ENCODE peak calls at places on chromosome 7, in six cellular contexts. One of them, this sample, is unnamed.
A peak's percentile ranks its signal among the peaks of the same experiment; 100 is the strongest.

GRCh38 chr7:19957664-19958063 is 184.2 kb upstream of the TMEM196 start:
- DNase-seq in AG04450: no peak
- DNase-seq in fibroblast of the aortic adventitia: peak; percentile 47
- DNase-seq in OCI-LY7: no peak
- DNase-seq in epithelial cell of esophagus: no peak
- DNase-seq in fibroblast of villous mesenchyme: peak; percentile 51
- DNase-seq in this sample: no peak

GRCh38 chr7:132937286-132937685 is 144.6 kb downstream of the CHCHD3 start:
- DNase-seq in fibroblast of villous mesenchyme: no peak
- DNase-seq in fibroblast of the aortic adventitia: no peak
- DNase-seq in epithelial cell of esophagus: no peak
- DNase-seq in AG04450: no peak
- DNase-seq in OCI-LY7: no peak
- DNase-seq in this sample: no peak

GRCh38 chr7:30933124-30933893 is 21.7 kb downstream of the AQP1 start:
- DNase-seq in AG04450: no peak
- DNase-seq in OCI-LY7: no peak
- DNase-seq in epithelial cell of esophagus: no peak
- DNase-seq in fibroblast of villous mesenchyme: no peak
- DNase-seq in fibroblast of the aortic adventitia: no peak
- DNase-seq in this sample: no peak

GRCh38 chr7:24769014-24769830 is 12.0 kb upstream of the GSDME start:
- DNase-seq in fibroblast of villous mesenchyme: no peak
- DNase-seq in fibroblast of the aortic adventitia: no peak
- DNase-seq in OCI-LY7: no peak
- DNase-seq in epithelial cell of esophagus: no peak
- DNase-seq in AG04450: no peak
- DNase-seq in this sample: no peak

GRCh38 chr7:148963583-148964509 is 64.5 kb downstream of the PDIA4 start:
- DNase-seq in fibroblast of the aortic adventitia: peak; percentile 25
- DNase-seq in fibroblast of villous mesenchyme: peak; percentile 11
- DNase-seq in epithelial cell of esophagus: no peak
- DNase-seq in OCI-LY7: no peak
- DNase-seq in AG04450: no peak
- DNase-seq in this sample: no peak

GRCh38 chr7:101746311-101746710 is 71.1 kb upstream of the CUX1 start:
- DNase-seq in fibroblast of the aortic adventitia: no peak
- DNase-seq in OCI-LY7: peak; percentile 68
- DNase-seq in epithelial cell of esophagus: no peak
- DNase-seq in fibroblast of villous mesenchyme: no peak
- DNase-seq in AG04450: no peak
- DNase-seq in this sample: peak; percentile 32

GRCh38 chr7:131889572-131890150 is 333.2 kb upstream of the PODXL start:
- DNase-seq in OCI-LY7: no peak
- DNase-seq in epithelial cell of esophagus: no peak
- DNase-seq in AG04450: no peak
- DNase-seq in fibroblast of villous mesenchyme: no peak
- DNase-seq in fibroblast of the aortic adventitia: no peak
- DNase-seq in this sample: no peak

GRCh38 chr7:68224041-68224534 is 1227.5 kb downstream of the TYW1 start:
- DNase-seq in OCI-LY7: no peak
- DNase-seq in epithelial cell of esophagus: no peak
- DNase-seq in fibroblast of the aortic adventitia: no peak
- DNase-seq in AG04450: no peak
- DNase-seq in fibroblast of villous mesenchyme: no peak
- DNase-seq in this sample: no peak

GRCh38 chr7:93307131-93307660 is 75.0 kb downstream of the VPS50 start:
- DNase-seq in fibroblast of the aortic adventitia: peak; percentile 50
- DNase-seq in AG04450: peak; percentile 66
- DNase-seq in epithelial cell of esophagus: peak; percentile 79
- DNase-seq in fibroblast of villous mesenchyme: peak; percentile 86
- DNase-seq in OCI-LY7: no peak
- DNase-seq in this sample: no peak

GRCh38 chr7:140213684-140214074 is 36.9 kb upstream of the KDM7A start:
- DNase-seq in fibroblast of villous mesenchyme: no peak
- DNase-seq in fibroblast of the aortic adventitia: peak; percentile 55
- DNase-seq in epithelial cell of esophagus: no peak
- DNase-seq in OCI-LY7: no peak
- DNase-seq in AG04450: no peak
- DNase-seq in this sample: no peak

GRCh38 chr7:4726051-4726450 is 44.0 kb downstream of the FOXK1 start:
- DNase-seq in OCI-LY7: no peak
- DNase-seq in fibroblast of villous mesenchyme: peak; percentile 44
- DNase-seq in AG04450: no peak
- DNase-seq in epithelial cell of esophagus: no peak
- DNase-seq in fibroblast of the aortic adventitia: peak; percentile 43
- DNase-seq in this sample: no peak

GRCh38 chr7:136953386-136953785 is 84.9 kb downstream of the CHRM2 start:
- DNase-seq in fibroblast of villous mesenchyme: peak; percentile 52
- DNase-seq in fibroblast of the aortic adventitia: peak; percentile 64
- DNase-seq in epithelial cell of esophagus: no peak
- DNase-seq in AG04450: peak; percentile 34
- DNase-seq in OCI-LY7: no peak
- DNase-seq in this sample: no peak

GRCh38 chr7:139875821-139876241 is 46.8 kb downstream of the TBXAS1 start:
- DNase-seq in epithelial cell of esophagus: no peak
- DNase-seq in fibroblast of villous mesenchyme: peak; percentile 41
- DNase-seq in OCI-LY7: no peak
- DNase-seq in AG04450: no peak
- DNase-seq in fibroblast of the aortic adventitia: no peak
- DNase-seq in this sample: no peak

GRCh38 chr7:34939175-34939574 is 98.1 kb downstream of the DPY19L1 start:
- DNase-seq in fibroblast of villous mesenchyme: peak; percentile 91
- DNase-seq in fibroblast of the aortic adventitia: no peak
- DNase-seq in OCI-LY7: no peak
- DNase-seq in epithelial cell of esophagus: peak; percentile 37
- DNase-seq in AG04450: peak; percentile 66
- DNase-seq in this sample: no peak

GRCh38 chr7:81688622-81689411 is 81.0 kb downstream of the HGF start:
- DNase-seq in fibroblast of the aortic adventitia: peak; percentile 49
- DNase-seq in epithelial cell of esophagus: no peak
- DNase-seq in OCI-LY7: no peak
- DNase-seq in AG04450: no peak
- DNase-seq in fibroblast of villous mesenchyme: no peak
- DNase-seq in this sample: no peak

GRCh38 chr7:127953966-127954365 is 77.3 kb downstream of the LRRC4 start:
- DNase-seq in epithelial cell of esophagus: no peak
- DNase-seq in AG04450: no peak
- DNase-seq in OCI-LY7: no peak
- DNase-seq in fibroblast of the aortic adventitia: no peak
- DNase-seq in fibroblast of villous mesenchyme: no peak
- DNase-seq in this sample: no peak

GRCh38 chr7:140719711-140720110 is 23.2 kb downstream of the NDUFB2 start:
- DNase-seq in AG04450: no peak
- DNase-seq in fibroblast of the aortic adventitia: peak; percentile 13
- DNase-seq in OCI-LY7: no peak
- DNase-seq in fibroblast of villous mesenchyme: no peak
- DNase-seq in epithelial cell of esophagus: no peak
- DNase-seq in this sample: no peak

GRCh38 chr7:125423444-125424155 is 494.0 kb upstream of the POT1 start:
- DNase-seq in fibroblast of the aortic adventitia: peak; percentile 37
- DNase-seq in OCI-LY7: no peak
- DNase-seq in AG04450: no peak
- DNase-seq in epithelial cell of esophagus: peak; percentile 88
- DNase-seq in fibroblast of villous mesenchyme: no peak
- DNase-seq in this sample: no peak

GRCh38 chr7:5183155-5183554 is 6.9 kb upstream of the WIPI2 start:
- DNase-seq in epithelial cell of esophagus: peak; percentile 65
- DNase-seq in OCI-LY7: no peak
- DNase-seq in fibroblast of villous mesenchyme: no peak
- DNase-seq in fibroblast of the aortic adventitia: no peak
- DNase-seq in AG04450: no peak
- DNase-seq in this sample: no peak

GRCh38 chr7:75617634-75618234 is 121.0 kb downstream of the HIP1 start:
- DNase-seq in AG04450: no peak
- DNase-seq in fibroblast of villous mesenchyme: peak; percentile 91
- DNase-seq in epithelial cell of esophagus: no peak
- DNase-seq in OCI-LY7: peak; percentile 40
- DNase-seq in fibroblast of the aortic adventitia: no peak
- DNase-seq in this sample: peak; percentile 54

GRCh38 chr7:42236266-42237161 is 495 bp downstream of the GLI3 start:
- DNase-seq in fibroblast of the aortic adventitia: peak; percentile 72
- DNase-seq in OCI-LY7: no peak
- DNase-seq in epithelial cell of esophagus: peak; percentile 54
- DNase-seq in fibroblast of villous mesenchyme: peak; percentile 77
- DNase-seq in AG04450: no peak
- DNase-seq in this sample: peak; percentile 28

GRCh38 chr7:27899601-27900000 is 159.6 kb downstream of the TAX1BP1 start:
- DNase-seq in epithelial cell of esophagus: peak; percentile 25
- DNase-seq in fibroblast of villous mesenchyme: no peak
- DNase-seq in AG04450: no peak
- DNase-seq in OCI-LY7: no peak
- DNase-seq in fibroblast of the aortic adventitia: no peak
- DNase-seq in this sample: no peak

GRCh38 chr7:129569811-129570215 is 41.7 kb upstream of the NRF1 start:
- DNase-seq in fibroblast of villous mesenchyme: peak; percentile 73
- DNase-seq in epithelial cell of esophagus: peak; percentile 93
- DNase-seq in fibroblast of the aortic adventitia: peak; percentile 98
- DNase-seq in OCI-LY7: no peak
- DNase-seq in AG04450: peak; percentile 46
- DNase-seq in this sample: no peak

GRCh38 chr7:100678291-100678984 is 4.9 kb downstream of the GNB2 start:
- DNase-seq in OCI-LY7: no peak
- DNase-seq in AG04450: no peak
- DNase-seq in fibroblast of villous mesenchyme: no peak
- DNase-seq in epithelial cell of esophagus: no peak
- DNase-seq in fibroblast of the aortic adventitia: no peak
- DNase-seq in this sample: no peak

GRCh38 chr7:138378741-138379559 is 81.1 kb upstream of the TRIM24 start:
- DNase-seq in OCI-LY7: no peak
- DNase-seq in fibroblast of villous mesenchyme: no peak
- DNase-seq in fibroblast of the aortic adventitia: no peak
- DNase-seq in epithelial cell of esophagus: no peak
- DNase-seq in AG04450: no peak
- DNase-seq in this sample: no peak

GRCh38 chr7:157043745-157044144 is 33.3 kb upstream of the MNX1 start:
- DNase-seq in AG04450: peak; percentile 1
- DNase-seq in epithelial cell of esophagus: no peak
- DNase-seq in fibroblast of the aortic adventitia: peak; percentile 72
- DNase-seq in OCI-LY7: no peak
- DNase-seq in fibroblast of villous mesenchyme: peak; percentile 25
- DNase-seq in this sample: no peak

GRCh38 chr7:152925412-152926147 is 166.0 kb downstream of the ACTR3B start:
- DNase-seq in fibroblast of the aortic adventitia: no peak
- DNase-seq in fibroblast of villous mesenchyme: no peak
- DNase-seq in OCI-LY7: no peak
- DNase-seq in epithelial cell of esophagus: no peak
- DNase-seq in AG04450: no peak
- DNase-seq in this sample: no peak

GRCh38 chr7:47249361-47249760 is 332.6 kb downstream of the TNS3 start:
- DNase-seq in fibroblast of villous mesenchyme: no peak
- DNase-seq in AG04450: no peak
- DNase-seq in fibroblast of the aortic adventitia: no peak
- DNase-seq in OCI-LY7: no peak
- DNase-seq in epithelial cell of esophagus: no peak
- DNase-seq in this sample: no peak

GRCh38 chr7:47247132-47247531 is 334.8 kb downstream of the TNS3 start:
- DNase-seq in fibroblast of villous mesenchyme: no peak
- DNase-seq in fibroblast of the aortic adventitia: no peak
- DNase-seq in epithelial cell of esophagus: no peak
- DNase-seq in AG04450: no peak
- DNase-seq in OCI-LY7: no peak
- DNase-seq in this sample: no peak

GRCh38 chr7:47252706-47253105 is 329.2 kb downstream of the TNS3 start:
- DNase-seq in epithelial cell of esophagus: no peak
- DNase-seq in fibroblast of the aortic adventitia: no peak
- DNase-seq in OCI-LY7: no peak
- DNase-seq in fibroblast of villous mesenchyme: no peak
- DNase-seq in AG04450: no peak
- DNase-seq in this sample: no peak

GRCh38 chr7:47244692-47245091 is 337.2 kb downstream of the TNS3 start:
- DNase-seq in fibroblast of villous mesenchyme: no peak
- DNase-seq in fibroblast of the aortic adventitia: no peak
- DNase-seq in epithelial cell of esophagus: no peak
- DNase-seq in OCI-LY7: no peak
- DNase-seq in AG04450: no peak
- DNase-seq in this sample: no peak

DNA sequence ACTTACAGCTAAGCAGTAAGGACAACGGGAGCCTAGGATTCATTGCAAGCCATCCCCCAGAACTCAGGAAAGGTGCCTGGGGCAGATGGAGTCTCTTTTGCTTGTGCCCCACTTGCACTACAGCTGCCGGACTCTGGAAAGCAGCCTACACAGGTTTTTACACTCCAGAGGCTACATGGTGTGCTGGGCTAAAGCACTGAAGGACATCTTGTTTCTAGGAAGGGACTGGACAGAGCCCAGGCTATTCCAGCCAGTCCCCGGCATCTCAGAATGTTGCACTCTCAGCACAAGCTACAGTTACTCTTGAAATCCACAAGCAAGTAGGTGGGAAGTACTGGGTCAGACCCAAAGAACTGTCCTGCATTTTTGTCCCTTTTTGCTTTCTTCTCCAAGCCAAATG is 333.1 kb downstream of the TNS3 start:
- DNase-seq in OCI-LY7: no peak
- DNase-seq in fibroblast of villous mesenchyme: no peak
- DNase-seq in AG04450: no peak
- DNase-seq in fibroblast of the aortic adventitia: no peak
- DNase-seq in epithelial cell of esophagus: no peak
- DNase-seq in this sample: no peak
- H3K4me3 ChIP-seq in OCI-LY7: no peak overlapping the region
- H3K4me3 ChIP-seq in fibroblast of villous mesenchyme: no peak overlapping the region
- H3K4me3 ChIP-seq in AG04450: no peak overlapping the region
- H3K4me3 ChIP-seq in fibroblast of the aortic adventitia: no peak overlapping the region
- H3K4me3 ChIP-seq in epithelial cell of esophagus: no peak overlapping the region
- H3K4me3 ChIP-seq in this sample: no peak overlapping the region

GRCh38 chr7:17632401-17632800 is 307.9 kb downstream of the SNX13 start:
- DNase-seq in fibroblast of villous mesenchyme: peak; percentile 68
- DNase-seq in fibroblast of the aortic adventitia: no peak
- DNase-seq in OCI-LY7: no peak
- DNase-seq in AG04450: no peak
- DNase-seq in epithelial cell of esophagus: no peak
- DNase-seq in this sample: no peak
- TF ChIP-seq CTCF in fibroblast of villous mesenchyme: no peak
- TF ChIP-seq CTCF in fibroblast of the aortic adventitia: no peak
- TF ChIP-seq CTCF in OCI-LY7: no peak
- TF ChIP-seq CTCF in AG04450: no peak
- TF ChIP-seq CTCF in epithelial cell of esophagus: no peak
- TF ChIP-seq CTCF in this sample: no peak

GRCh38 chr7:1175597-1175966 is 15.6 kb upstream of the ZFAND2A start:
- DNase-seq in AG04450: no peak
- DNase-seq in epithelial cell of esophagus: no peak
- DNase-seq in fibroblast of villous mesenchyme: no peak
- DNase-seq in OCI-LY7: no peak
- DNase-seq in fibroblast of the aortic adventitia: no peak
- DNase-seq in this sample: no peak
- H3K4me3 ChIP-seq in AG04450: no peak overlapping the region
- H3K4me3 ChIP-seq in epithelial cell of esophagus: no peak overlapping the region
- H3K4me3 ChIP-seq in fibroblast of villous mesenchyme: no peak overlapping the region
- H3K4me3 ChIP-seq in OCI-LY7: no peak overlapping the region
- H3K4me3 ChIP-seq in fibroblast of the aortic adventitia: no peak overlapping the region
- H3K4me3 ChIP-seq in this sample: no peak overlapping the region

DNA sequence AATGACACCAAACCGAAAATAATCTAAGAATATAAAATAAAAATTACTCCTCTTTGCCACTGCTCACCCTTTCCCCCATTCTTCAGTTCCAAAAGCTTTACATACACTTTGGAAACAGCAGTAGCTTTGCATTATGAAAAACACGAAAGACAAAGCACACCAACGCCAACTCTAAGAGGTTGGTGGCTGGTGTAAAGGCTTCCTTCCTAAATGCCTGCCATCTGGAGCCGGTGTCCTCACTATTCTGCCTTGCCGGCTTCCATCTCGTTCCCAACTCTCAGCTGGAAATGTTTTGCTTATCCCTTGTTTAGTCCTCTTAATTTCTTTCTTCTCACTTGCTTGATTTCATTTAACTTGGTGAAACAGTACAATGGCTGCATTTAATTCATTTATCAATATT is 281.1 kb upstream of the LRRN3 start:
- DNase-seq in epithelial cell of esophagus: no peak
- DNase-seq in AG04450: no peak
- DNase-seq in OCI-LY7: no peak
- DNase-seq in fibroblast of villous mesenchyme: no peak
- DNase-seq in fibroblast of the aortic adventitia: no peak
- DNase-seq in this sample: no peak
- TF ChIP-seq CTCF in epithelial cell of esophagus: no peak
- TF ChIP-seq CTCF in AG04450: no peak
- TF ChIP-seq CTCF in OCI-LY7: no peak
- TF ChIP-seq CTCF in fibroblast of villous mesenchyme: no peak
- TF ChIP-seq CTCF in fibroblast of the aortic adventitia: no peak
- TF ChIP-seq CTCF in this sample: no peak

This sample was measured in GM06990.